ENCODE peak calls at places on chromosomes 4 and X, in ten cellular contexts. N, W, B, H, R, Y, Q, K, M and C are unnamed samples.

GRCh38 chrX:1391707-1392375 is at the start of gene SLC25A6:
- DNase-seq in N (no peak), W (peak; percentile 92), B (peak; percentile 99), H (peak; percentile 100), R (peak; percentile 90), Y (no peak), Q (peak; percentile 99), K (peak; percentile 100), M (peak; percentile 100), C (peak; percentile 99)

GRCh38 chrX:130975947-130976346 is 72.9 kb upstream of the ENOX2 start:
- DNase-seq in N (no peak), W (peak; percentile 3), B (no peak), H (no peak), R (peak; percentile 35), Y (peak; percentile 60), Q (peak; percentile 62), K (no peak), M (peak; percentile 2), C (no peak)

GRCh38 chr4:6992728-6993655 is 50.2 kb upstream of the TADA2B start:
- DNase-seq in N (peak; percentile 93), W (no peak), B (no peak), H (peak; percentile 43), R (peak; percentile 48), Y (peak; percentile 41), Q (peak; percentile 38), K (no peak), M (no peak), C (no peak)

GRCh38 chr4:138158746-138159297 is 83.3 kb downstream of the SLC7A11 start:
- DNase-seq in N (no peak), W (no peak), B (no peak), H (no peak), R (peak; percentile 26), Y (no peak), Q (peak; percentile 85), K (no peak), M (no peak), C (no peak)

GRCh38 chr4:124887738-124888137 is 175.2 kb upstream of the ANKRD50 start:
- DNase-seq in N (no peak), W (no peak), B (no peak), H (no peak), R (no peak), Y (no peak), Q (no peak), K (no peak), M (no peak), C (no peak)

GRCh38 chr4:24831637-24832036 is 36.3 kb downstream of the SOD3 start:
- DNase-seq in N (no peak), W (no peak), B (no peak), H (no peak), R (no peak), Y (no peak), Q (no peak), K (no peak), M (no peak), C (no peak)

GRCh38 chr4:175772170-175772685 is 39.8 kb downstream of the GPM6A start:
- DNase-seq in N (no peak), W (no peak), B (no peak), H (no peak), R (no peak), Y (no peak), Q (no peak), K (no peak), M (no peak), C (no peak)

GRCh38 chr4:98542011-98542410 is 116.4 kb downstream of the TSPAN5 start:
- DNase-seq in N (no peak), W (no peak), B (no peak), H (no peak), R (no peak), Y (no peak), Q (no peak), K (no peak), M (no peak), C (no peak)

GRCh38 chr4:48949518-48950207 is 36.4 kb upstream of the CWH43 start:
- DNase-seq in N (no peak), W (no peak), B (no peak), H (no peak), R (no peak), Y (no peak), Q (peak; percentile 87), K (no peak), M (no peak), C (no peak)